ENCODE peak calls at places on chromosomes 4 and X, in five cellular contexts. M, F, V, J and S are unnamed samples.

GRCh38 chr4:148883891-148884290 is 441.7 kb upstream of the NR3C2 start:
- DNase-seq in M (no peak), F (no peak), V (no peak), J (no peak), S (no peak)

GRCh38 chr4:117784266-117784665 is 250.0 kb upstream of the NDST3 start:
- DNase-seq in M (no peak), F (no peak), V (no peak), J (no peak), S (no peak)

GRCh38 chr4:136864580-136865185 is 667.6 kb downstream of the PCDH18 start:
- DNase-seq in M (peak; percentile 2), F (peak; percentile 84), V (no peak), J (peak; percentile 78), S (no peak)

GRCh38 chr4:140252144-140252741 is 98.3 kb upstream of the MAML3 start:
- DNase-seq in M (no peak), F (no peak), V (peak; percentile 75), J (peak; percentile 65), S (peak; percentile 69)

GRCh38 chr4:156949373-156949814 is 22.2 kb downstream of the PDGFC start:
- DNase-seq in M (no peak), F (no peak), V (no peak), J (no peak), S (no peak)

GRCh38 chrX:16436348-16437188 is 213.4 kb upstream of the S100G start:
- DNase-seq in M (peak; percentile 47), F (peak; percentile 56), V (peak; percentile 68), J (peak; percentile 86), S (peak; percentile 58)

GRCh38 chr4:15149842-15150592 is 147.7 kb downstream of the CPEB2 start:
- DNase-seq in M (no peak), F (peak; percentile 93), V (peak; percentile 90), J (peak; percentile 45), S (peak; percentile 82)

GRCh38 chr4:189124149-189124758 is 816.4 kb upstream of the FRG1 start:
- DNase-seq in M (no peak), F (peak; percentile 76), V (no peak), J (peak; percentile 10), S (no peak)

GRCh38 chr4:80311130-80311529 is 24.4 kb upstream of the CFAP299 start:
- DNase-seq in M (no peak), F (no peak), V (no peak), J (no peak), S (no peak)

GRCh38 chr4:169968999-169969398 is 57.2 kb downstream of the MFAP3L start:
- DNase-seq in M (no peak), F (no peak), V (no peak), J (no peak), S (no peak)

GRCh38 chrX:130952266-130953043 is 49.4 kb upstream of the ENOX2 start:
- DNase-seq in M (no peak), F (no peak), V (no peak), J (no peak), S (no peak)

GRCh38 chr4:181998588-181998987 is 244.6 kb upstream of the TENM3 start:
- DNase-seq in M (no peak), F (no peak), V (no peak), J (no peak), S (no peak)

GRCh38 chr4:140135529-140136021 is 18.4 kb downstream of the MAML3 start:
- DNase-seq in M (no peak), F (peak; percentile 67), V (peak; percentile 75), J (no peak), S (peak; percentile 69)

GRCh38 chr4:1210971-1211370 is 38.0 kb downstream of the CTBP1 start:
- DNase-seq in M (no peak), F (no peak), V (peak; percentile 72), J (no peak), S (peak; percentile 58)

GRCh38 chrX:16023790-16024734 is 99.3 kb upstream of the GRPR start:
- DNase-seq in M (no peak), F (no peak), V (no peak), J (no peak), S (no peak)